ENCODE peak calls at places on chromosomes 13 and 19, in six cellular contexts. S, V, T, C, J and O are unnamed samples.

GRCh38 chr19:5022066-5022860 is 53.4 kb downstream of the KDM4B start:
- DNase-seq in T (no peak), C (no peak), V (no peak), S (no peak), J (no peak), O (no peak)

GRCh38 chr19:17686592-17687042 is 1.5 kb downstream of the UNC13A start:
- DNase-seq in V (peak), T (no peak), J (peak), C (no peak), S (no peak), O (peak)

GRCh38 chr13:72293206-72293605 is 426.2 kb upstream of the DACH1 start:
- DNase-seq in T (no peak), S (no peak), V (no peak), J (peak), C (no peak), O (no peak)

GRCh38 chr13:65063753-65064152 is 2166.4 kb downstream of the PCDH9 start:
- DNase-seq in T (no peak), V (no peak), J (peak), C (no peak), S (peak), O (no peak)

GRCh38 chr19:53518061-53518460 is 19.9 kb upstream of the ZNF331 start:
- DNase-seq in J (no peak), T (no peak), C (no peak), V (no peak), S (no peak), O (peak)

GRCh38 chr19:30070970-30071632 is 129.1 kb downstream of the URI1 start:
- DNase-seq in S (no peak), C (no peak), V (no peak), J (no peak), T (no peak), O (no peak)

GRCh38 chr13:48446454-48446853 is 33.5 kb upstream of the LPAR6 start:
- DNase-seq in C (no peak), J (peak), S (peak), T (no peak), V (no peak), O (no peak)

GRCh38 chr13:92951273-92951820 is 275.3 kb upstream of the GPC6 start:
- DNase-seq in C (no peak), S (no peak), T (no peak), J (no peak), V (no peak), O (no peak)

GRCh38 chr19:44554641-44555246 is 25.3 kb upstream of the CEACAM20 start:
- DNase-seq in J (no peak), C (no peak), S (no peak), V (no peak), T (no peak), O (no peak)

GRCh38 chr13:93689333-93689732 is 462.7 kb downstream of the GPC6 start:
- DNase-seq in S (peak), T (no peak), C (no peak), J (peak), V (no peak), O (no peak)

GRCh38 chr19:1315470-1316166 is 29.9 kb downstream of the EFNA2 start:
- DNase-seq in C (peak), J (peak), S (peak), V (peak), T (peak), O (peak)

GRCh38 chr19:49672131-49672919 is 4.7 kb upstream of the PRMT1 start:
- DNase-seq in T (peak), V (peak), J (peak), C (peak), S (peak), O (peak)

GRCh38 chr19:9878511-9879196 is 43.5 kb downstream of the PIN1 start:
- DNase-seq in S (no peak), T (no peak), V (no peak), C (no peak), J (no peak), O (no peak)

GRCh38 chr13:102582256-102582655 is 14.5 kb upstream of the TPP2 start:
- DNase-seq in S (no peak), C (no peak), T (no peak), V (no peak), J (no peak), O (no peak)

GRCh38 chr19:14002571-14003278 is 3.4 kb downstream of the RFX1 start:
- DNase-seq in C (no peak), T (peak), J (no peak), V (no peak), S (no peak), O (no peak)

GRCh38 chr19:55526216-55527196 is 10.4 kb downstream of the SBK2 start:
- DNase-seq in J (peak), V (peak), C (peak), S (peak), T (no peak), O (peak)

GRCh38 chr19:33704271-33704670 is 82.5 kb downstream of the CHST8 start:
- DNase-seq in C (no peak), J (no peak), V (no peak), S (no peak), T (no peak), O (no peak)

GRCh38 chr19:33703438-33703750 is 81.6 kb downstream of the CHST8 start:
- DNase-seq in C (no peak), J (no peak), T (no peak), V (no peak), S (no peak), O (no peak)

GRCh38 chr19:33705860-33706259 is 84.1 kb downstream of the CHST8 start:
- DNase-seq in T (no peak), S (no peak), C (no peak), V (no peak), J (no peak), O (no peak)

GRCh38 chr19:33703821-33704220 is 82.1 kb downstream of the CHST8 start:
- DNase-seq in J (no peak), C (no peak), S (no peak), V (no peak), T (no peak), O (no peak)

DNA sequence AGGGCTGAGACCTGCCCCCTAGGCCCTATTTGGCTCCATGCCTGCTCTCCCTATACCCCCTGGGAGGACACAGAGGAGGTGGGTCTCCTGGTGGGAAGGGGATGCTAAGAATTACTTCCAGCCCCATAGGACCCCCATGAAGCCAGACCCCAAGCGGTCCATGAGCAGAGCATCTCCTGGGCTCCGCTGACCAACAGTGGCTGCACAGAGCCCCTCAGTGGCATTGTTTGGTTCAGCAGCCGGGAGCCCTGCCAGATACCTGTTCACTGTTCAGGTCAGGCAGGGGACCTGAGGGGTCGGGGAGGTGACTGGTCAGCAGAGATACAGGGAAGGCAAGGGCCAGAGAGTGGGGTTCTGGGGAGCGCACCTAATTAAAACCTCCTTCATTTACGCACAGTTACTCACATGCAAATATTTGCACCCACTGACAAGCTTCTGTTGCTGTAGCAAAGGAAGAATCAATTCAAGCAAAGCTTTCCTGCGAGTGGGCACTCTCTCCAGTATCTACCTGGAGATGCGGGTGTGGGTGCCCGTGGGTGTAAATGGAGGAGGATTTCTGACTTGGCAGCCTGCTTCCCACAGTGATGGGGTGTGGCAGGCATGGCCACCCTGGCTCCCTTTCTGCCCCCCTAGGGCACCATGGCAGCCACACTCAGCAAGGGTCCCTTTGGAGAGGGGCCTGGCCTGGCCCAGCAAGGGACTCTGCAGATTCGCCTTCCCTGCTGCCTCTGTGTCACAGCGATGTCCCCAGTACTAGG is 83.5 kb downstream of the CHST8 start:
- DNase-seq in S (no peak), C (no peak), T (no peak), V (no peak), J (no peak), O (no peak)
- TF ChIP-seq CTCF in S (no peak), C (no peak), T (no peak), V (no peak), J (no peak), O (no peak)

DNA sequence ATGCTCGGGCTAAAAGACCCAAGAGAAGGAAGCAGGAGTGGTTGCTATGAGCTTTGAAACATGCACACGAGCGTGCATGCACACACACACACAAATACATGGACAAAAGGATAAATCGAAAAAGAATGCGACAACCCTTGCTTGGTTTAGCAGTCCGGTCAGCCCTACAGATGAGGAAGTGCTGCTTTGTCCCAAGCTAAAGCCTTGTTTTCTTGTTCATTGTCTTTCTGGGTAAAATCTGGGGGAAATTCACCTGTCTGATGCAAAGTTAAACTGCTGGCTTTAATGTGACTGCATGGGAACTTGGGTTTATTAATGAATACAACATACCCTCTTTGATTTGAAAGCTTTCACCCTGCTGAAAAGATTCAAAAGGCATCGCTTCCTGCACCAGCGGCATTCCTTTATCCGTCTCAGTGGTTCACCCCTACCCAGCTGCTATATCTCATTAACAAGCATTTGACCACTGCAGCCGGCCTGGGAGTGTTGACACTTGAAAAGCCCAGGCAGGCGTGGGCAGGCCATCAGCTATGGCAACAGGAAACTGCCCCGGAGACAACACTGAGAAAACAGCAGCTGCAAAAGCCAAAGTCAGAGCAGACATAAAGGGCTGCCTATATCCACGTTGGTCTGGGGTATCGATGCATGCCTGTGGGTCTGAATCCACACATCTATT is 301.7 kb downstream of the NDFIP2 start:
- DNase-seq in S (peak), V (peak), J (no peak), T (peak), C (peak), O (peak)
- H3K27ac ChIP-seq in S (peak), V (no peak), J (no peak), T (no peak), C (no peak), O (no peak)

DNA sequence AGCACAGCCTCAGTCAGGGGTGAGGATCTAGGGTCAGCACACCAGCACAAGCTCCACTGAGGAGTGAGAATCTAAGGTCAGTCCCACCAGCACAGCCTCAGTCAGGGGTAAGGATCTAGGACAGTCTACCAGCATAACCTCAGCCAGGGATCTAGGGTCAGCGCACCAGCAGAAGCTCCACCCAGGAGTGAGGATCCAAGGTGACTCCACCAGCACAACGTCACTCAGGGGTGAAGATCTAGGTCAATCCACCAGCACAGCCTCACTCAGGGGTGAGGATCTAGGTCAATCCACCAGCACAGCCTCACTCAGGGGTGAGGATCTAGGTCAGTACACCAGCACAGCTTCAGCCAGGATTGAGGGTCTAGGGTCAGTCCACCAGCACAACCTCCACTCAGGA is 64.5 kb downstream of the RAB20 start:
- DNase-seq in T (no peak), J (no peak), S (no peak), V (no peak), C (no peak), O (no peak)
- TF ChIP-seq CTCF in T (no peak), J (no peak), S (no peak), V (no peak), C (no peak), O (no peak)

GRCh38 chr13:90447034-90447734 is 900.3 kb upstream of the MIR17HG start:
- DNase-seq in T (no peak), S (no peak), C (no peak), J (peak), V (no peak), O (no peak)
- H3K27ac ChIP-seq in T (no peak), S (no peak), C (no peak), J (no peak), V (no peak), O (no peak)

GRCh38 chr13:76016799-76017198 is 380.7 kb downstream of the LMO7 start:
- DNase-seq in T (no peak), C (no peak), S (peak), V (peak), J (peak), O (peak)
- TF ChIP-seq CTCF in T (peak), C (no peak), S (peak), V (no peak), J (peak), O (peak)

GRCh38 chr13:43564941-43565340 is 221.8 kb downstream of the ENOX1 start:
- DNase-seq in V (no peak), J (no peak), C (no peak), S (no peak), T (no peak), O (no peak)
- H3K27ac ChIP-seq in V (no peak), J (no peak), C (no peak), S (no peak), T (no peak), O (no peak)

GRCh38 chr19:23867895-23868294 is 46.8 kb upstream of the ZNF726 start:
- DNase-seq in J (peak), T (no peak), C (no peak), V (no peak), S (no peak), O (peak)
- TF ChIP-seq CTCF in J (no peak), T (no peak), C (no peak), V (no peak), S (no peak), O (no peak)